ENCODE peak calls at places on chromosomes 2 and 18, in seven cellular contexts. One of them, this sample, is unnamed.

GRCh38 chr18:61541673-61542072 is 208.4 kb downstream of the CDH20 start:
- DNase-seq in HCT116: no peak
- DNase-seq in PC-3: no peak
- DNase-seq in MM.1S: no peak
- DNase-seq in SK-N-SH: no peak
- DNase-seq in hepatocyte: no peak
- DNase-seq in neural progenitor cell: no peak
- DNase-seq in this sample: no peak

GRCh38 chr18:23658296-23658695 is 4.4 kb downstream of the ANKRD29 start:
- DNase-seq in SK-N-SH: no peak
- DNase-seq in neural progenitor cell: no peak
- DNase-seq in HCT116: no peak
- DNase-seq in hepatocyte: no peak
- DNase-seq in PC-3: peak; percentile 27
- DNase-seq in MM.1S: no peak
- DNase-seq in this sample: no peak

GRCh38 chr2:38146302-38146916 is 70.5 kb upstream of the CYP1B1 start:
- DNase-seq in PC-3: peak; percentile 75
- DNase-seq in MM.1S: no peak
- DNase-seq in neural progenitor cell: no peak
- DNase-seq in HCT116: peak; percentile 37
- DNase-seq in SK-N-SH: no peak
- DNase-seq in hepatocyte: peak; percentile 55
- DNase-seq in this sample: no peak

GRCh38 chr2:80326214-80326613 is 21.7 kb upstream of the LRRTM1 start:
- DNase-seq in SK-N-SH: peak; percentile 45
- DNase-seq in MM.1S: peak; percentile 52
- DNase-seq in PC-3: peak; percentile 8
- DNase-seq in HCT116: no peak
- DNase-seq in hepatocyte: peak; percentile 44
- DNase-seq in neural progenitor cell: peak; percentile 46
- DNase-seq in this sample: peak; percentile 40

GRCh38 chr2:130764821-130765115 is 9.4 kb downstream of the AMER3 start:
- DNase-seq in hepatocyte: no peak
- DNase-seq in SK-N-SH: no peak
- DNase-seq in HCT116: no peak
- DNase-seq in MM.1S: no peak
- DNase-seq in neural progenitor cell: no peak
- DNase-seq in PC-3: no peak
- DNase-seq in this sample: no peak

GRCh38 chr2:71686781-71687180 is 233.4 kb downstream of the DYSF start:
- DNase-seq in HCT116: no peak
- DNase-seq in MM.1S: no peak
- DNase-seq in neural progenitor cell: no peak
- DNase-seq in SK-N-SH: no peak
- DNase-seq in hepatocyte: no peak
- DNase-seq in PC-3: no peak
- DNase-seq in this sample: no peak

GRCh38 chr2:12059616-12060441 is 313.4 kb downstream of the LPIN1 start:
- DNase-seq in hepatocyte: no peak
- DNase-seq in MM.1S: no peak
- DNase-seq in neural progenitor cell: no peak
- DNase-seq in HCT116: no peak
- DNase-seq in PC-3: peak; percentile 52
- DNase-seq in SK-N-SH: no peak
- DNase-seq in this sample: no peak

GRCh38 chr2:111534816-111535803 is 348.9 kb downstream of the ANAPC1 start:
- DNase-seq in hepatocyte: peak; percentile 67
- DNase-seq in PC-3: peak; percentile 56
- DNase-seq in HCT116: no peak
- DNase-seq in SK-N-SH: no peak
- DNase-seq in MM.1S: peak; percentile 71
- DNase-seq in neural progenitor cell: peak; percentile 46
- DNase-seq in this sample: no peak

GRCh38 chr2:54677476-54678265 is 45.8 kb upstream of the EML6 start:
- DNase-seq in HCT116: no peak
- DNase-seq in neural progenitor cell: no peak
- DNase-seq in hepatocyte: no peak
- DNase-seq in MM.1S: peak; percentile 33
- DNase-seq in SK-N-SH: no peak
- DNase-seq in PC-3: no peak
- DNase-seq in this sample: no peak

GRCh38 chr2:240856151-240856980 is 12.3 kb upstream of the AGXT start:
- DNase-seq in hepatocyte: no peak
- DNase-seq in PC-3: no peak
- DNase-seq in MM.1S: no peak
- DNase-seq in neural progenitor cell: peak; percentile 46
- DNase-seq in HCT116: peak; percentile 10
- DNase-seq in SK-N-SH: no peak
- DNase-seq in this sample: peak; percentile 33

GRCh38 chr2:4992226-4992625 is 700.0 kb upstream of the SOX11 start:
- DNase-seq in neural progenitor cell: peak; percentile 16
- DNase-seq in MM.1S: no peak
- DNase-seq in HCT116: no peak
- DNase-seq in hepatocyte: no peak
- DNase-seq in SK-N-SH: peak; percentile 41
- DNase-seq in PC-3: peak; percentile 35
- DNase-seq in this sample: no peak

GRCh38 chr18:35174093-35174731 is 66.6 kb upstream of the ZNF397 start:
- DNase-seq in SK-N-SH: no peak
- DNase-seq in HCT116: no peak
- DNase-seq in PC-3: no peak
- DNase-seq in neural progenitor cell: no peak
- DNase-seq in hepatocyte: no peak
- DNase-seq in MM.1S: peak; percentile 66
- DNase-seq in this sample: peak; percentile 83

GRCh38 chr18:28078849-28079248 is 98.1 kb downstream of the CDH2 start:
- DNase-seq in MM.1S: no peak
- DNase-seq in hepatocyte: no peak
- DNase-seq in SK-N-SH: no peak
- DNase-seq in PC-3: no peak
- DNase-seq in neural progenitor cell: no peak
- DNase-seq in HCT116: no peak
- DNase-seq in this sample: no peak

GRCh38 chr18:22175326-22175725 is 5.9 kb downstream of the GATA6 start:
- DNase-seq in SK-N-SH: no peak
- DNase-seq in HCT116: no peak
- DNase-seq in neural progenitor cell: no peak
- DNase-seq in PC-3: no peak
- DNase-seq in hepatocyte: no peak
- DNase-seq in MM.1S: no peak
- DNase-seq in this sample: no peak

GRCh38 chr2:84830095-84830494 is 50.8 kb downstream of the TRABD2A start:
- DNase-seq in SK-N-SH: no peak
- DNase-seq in MM.1S: no peak
- DNase-seq in neural progenitor cell: no peak
- DNase-seq in HCT116: no peak
- DNase-seq in hepatocyte: no peak
- DNase-seq in PC-3: no peak
- DNase-seq in this sample: no peak

GRCh38 chr2:102841107-102841840 is 79.4 kb downstream of the TMEM182 start:
- DNase-seq in PC-3: peak; percentile 74
- DNase-seq in SK-N-SH: peak; percentile 55
- DNase-seq in MM.1S: peak; percentile 53
- DNase-seq in neural progenitor cell: peak; percentile 87
- DNase-seq in HCT116: peak; percentile 7
- DNase-seq in hepatocyte: peak; percentile 79
- DNase-seq in this sample: peak; percentile 24

GRCh38 chr2:3956344-3956743 is 253.0 kb downstream of the DCDC2C start:
- DNase-seq in hepatocyte: no peak
- DNase-seq in neural progenitor cell: no peak
- DNase-seq in HCT116: no peak
- DNase-seq in PC-3: no peak
- DNase-seq in MM.1S: no peak
- DNase-seq in SK-N-SH: peak; percentile 59
- DNase-seq in this sample: no peak

GRCh38 chr2:13201924-13202323 is 485.2 kb downstream of the TRIB2 start:
- DNase-seq in neural progenitor cell: no peak
- DNase-seq in hepatocyte: no peak
- DNase-seq in HCT116: no peak
- DNase-seq in PC-3: peak; percentile 29
- DNase-seq in SK-N-SH: no peak
- DNase-seq in MM.1S: peak; percentile 9
- DNase-seq in this sample: no peak

GRCh38 chr2:75027886-75028285 is 69.4 kb downstream of the POLE4 start:
- DNase-seq in SK-N-SH: no peak
- DNase-seq in HCT116: no peak
- DNase-seq in neural progenitor cell: no peak
- DNase-seq in hepatocyte: no peak
- DNase-seq in PC-3: no peak
- DNase-seq in MM.1S: no peak
- DNase-seq in this sample: no peak

GRCh38 chr2:206422493-206422892 is 20.8 kb upstream of the ADAM23 start:
- DNase-seq in neural progenitor cell: no peak
- DNase-seq in SK-N-SH: no peak
- DNase-seq in hepatocyte: peak; percentile 27
- DNase-seq in HCT116: no peak
- DNase-seq in PC-3: no peak
- DNase-seq in MM.1S: no peak
- DNase-seq in this sample: no peak

GRCh38 chr2:37919631-37920032 is 5.5 kb upstream of the RMDN2 start:
- DNase-seq in PC-3: no peak
- DNase-seq in SK-N-SH: peak; percentile 49
- DNase-seq in HCT116: no peak
- DNase-seq in MM.1S: no peak
- DNase-seq in hepatocyte: peak; percentile 22
- DNase-seq in neural progenitor cell: no peak
- DNase-seq in this sample: no peak

GRCh38 chr18:67380867-67381266 is 135.7 kb downstream of the DSEL start:
- DNase-seq in neural progenitor cell: no peak
- DNase-seq in MM.1S: no peak
- DNase-seq in PC-3: no peak
- DNase-seq in SK-N-SH: no peak
- DNase-seq in hepatocyte: no peak
- DNase-seq in HCT116: no peak
- DNase-seq in this sample: no peak

GRCh38 chr2:237287874-237288273 is 126.1 kb downstream of the COL6A3 start:
- DNase-seq in SK-N-SH: no peak
- DNase-seq in neural progenitor cell: no peak
- DNase-seq in PC-3: no peak
- DNase-seq in HCT116: no peak
- DNase-seq in MM.1S: no peak
- DNase-seq in hepatocyte: no peak
- DNase-seq in this sample: no peak

GRCh38 chr2:15842771-15843666 is 97.3 kb upstream of the MYCN start:
- DNase-seq in HCT116: no peak
- DNase-seq in hepatocyte: no peak
- DNase-seq in neural progenitor cell: no peak
- DNase-seq in PC-3: no peak
- DNase-seq in SK-N-SH: peak; percentile 96
- DNase-seq in MM.1S: no peak
- DNase-seq in this sample: no peak

GRCh38 chr2:15844099-15844801 is 96.1 kb upstream of the MYCN start:
- DNase-seq in SK-N-SH: peak; percentile 59
- DNase-seq in HCT116: no peak
- DNase-seq in PC-3: no peak
- DNase-seq in neural progenitor cell: no peak
- DNase-seq in hepatocyte: no peak
- DNase-seq in MM.1S: no peak
- DNase-seq in this sample: no peak

GRCh38 chr2:15845294-15845693 is 95.1 kb upstream of the MYCN start:
- DNase-seq in HCT116: no peak
- DNase-seq in PC-3: no peak
- DNase-seq in SK-N-SH: no peak
- DNase-seq in MM.1S: no peak
- DNase-seq in neural progenitor cell: no peak
- DNase-seq in hepatocyte: no peak
- DNase-seq in this sample: no peak

GRCh38 chr2:15845737-15846405 is 94.5 kb upstream of the MYCN start:
- DNase-seq in MM.1S: no peak
- DNase-seq in SK-N-SH: no peak
- DNase-seq in hepatocyte: no peak
- DNase-seq in HCT116: no peak
- DNase-seq in PC-3: no peak
- DNase-seq in neural progenitor cell: no peak
- DNase-seq in this sample: no peak

GRCh38 chr2:15846626-15847025 is 93.7 kb upstream of the MYCN start:
- DNase-seq in SK-N-SH: no peak
- DNase-seq in hepatocyte: no peak
- DNase-seq in MM.1S: no peak
- DNase-seq in HCT116: no peak
- DNase-seq in neural progenitor cell: no peak
- DNase-seq in PC-3: no peak
- DNase-seq in this sample: no peak
- H3K9me3 ChIP-seq in SK-N-SH: peaks cover 4% of the 10 kb centered on the region
- H3K9me3 ChIP-seq in hepatocyte: no peaks in the 10 kb centered on the region
- H3K9me3 ChIP-seq in MM.1S: no peaks in the 10 kb centered on the region
- H3K9me3 ChIP-seq in HCT116: no peaks in the 10 kb centered on the region
- H3K9me3 ChIP-seq in neural progenitor cell: no peaks in the 10 kb centered on the region
- H3K9me3 ChIP-seq in PC-3: no peaks in the 10 kb centered on the region
- H3K9me3 ChIP-seq in this sample: no peaks in the 10 kb centered on the region

GRCh38 chr2:62197609-62198236 is 1.8 kb downstream of the B3GNT2 start:
- DNase-seq in SK-N-SH: peak; percentile 68
- DNase-seq in hepatocyte: peak; percentile 43
- DNase-seq in HCT116: no peak
- DNase-seq in neural progenitor cell: peak; percentile 92
- DNase-seq in MM.1S: peak; percentile 21
- DNase-seq in PC-3: peak; percentile 52
- DNase-seq in this sample: peak; percentile 49
- TF ChIP-seq CTCF in SK-N-SH: no peak
- TF ChIP-seq CTCF in hepatocyte: no peak
- TF ChIP-seq CTCF in HCT116: peak; percentile 2
- TF ChIP-seq CTCF in neural progenitor cell: no peak
- TF ChIP-seq CTCF in MM.1S: no peak
- TF ChIP-seq CTCF in PC-3: no peak
- TF ChIP-seq CTCF in this sample: peak; percentile 54

GRCh38 chr2:58973831-58974281 is 732.7 kb upstream of the FANCL start:
- DNase-seq in neural progenitor cell: peak; percentile 35
- DNase-seq in PC-3: no peak
- DNase-seq in MM.1S: no peak
- DNase-seq in HCT116: no peak
- DNase-seq in SK-N-SH: peak; percentile 9
- DNase-seq in hepatocyte: peak; percentile 20
- DNase-seq in this sample: no peak
- TF ChIP-seq EZH2phosphoT487 in neural progenitor cell: no peak
- TF ChIP-seq EZH2phosphoT487 in PC-3: no peak
- TF ChIP-seq EZH2phosphoT487 in MM.1S: no peak
- TF ChIP-seq EZH2phosphoT487 in HCT116: no peak
- TF ChIP-seq EZH2phosphoT487 in SK-N-SH: no peak
- TF ChIP-seq EZH2phosphoT487 in hepatocyte: no peak
- TF ChIP-seq EZH2phosphoT487 in this sample: no peak

GRCh38 chr2:171747371-171747770 is 60.1 kb downstream of the DYNC1I2 start:
- DNase-seq in hepatocyte: no peak
- DNase-seq in MM.1S: no peak
- DNase-seq in HCT116: no peak
- DNase-seq in SK-N-SH: no peak
- DNase-seq in PC-3: no peak
- DNase-seq in neural progenitor cell: no peak
- DNase-seq in this sample: no peak

GRCh38 chr2:171745141-171745540 is 57.9 kb downstream of the DYNC1I2 start:
- DNase-seq in HCT116: no peak
- DNase-seq in neural progenitor cell: no peak
- DNase-seq in hepatocyte: no peak
- DNase-seq in PC-3: no peak
- DNase-seq in MM.1S: no peak
- DNase-seq in SK-N-SH: no peak
- DNase-seq in this sample: no peak

GRCh38 chr2:171741189-171741588 is 53.9 kb downstream of the DYNC1I2 start:
- DNase-seq in MM.1S: peak; percentile 35
- DNase-seq in HCT116: no peak
- DNase-seq in neural progenitor cell: no peak
- DNase-seq in SK-N-SH: no peak
- DNase-seq in PC-3: peak; percentile 16
- DNase-seq in hepatocyte: no peak
- DNase-seq in this sample: peak; percentile 24

GRCh38 chr2:171745806-171746205 is 58.5 kb downstream of the DYNC1I2 start:
- DNase-seq in hepatocyte: no peak
- DNase-seq in MM.1S: no peak
- DNase-seq in HCT116: no peak
- DNase-seq in SK-N-SH: no peak
- DNase-seq in PC-3: no peak
- DNase-seq in neural progenitor cell: no peak
- DNase-seq in this sample: no peak
- H3K9me3 ChIP-seq in hepatocyte: no peaks in the 10 kb centered on the region
- H3K9me3 ChIP-seq in MM.1S: no peaks in the 10 kb centered on the region
- H3K9me3 ChIP-seq in HCT116: no peaks in the 10 kb centered on the region
- H3K9me3 ChIP-seq in SK-N-SH: no peaks in the 10 kb centered on the region
- H3K9me3 ChIP-seq in PC-3: no peaks in the 10 kb centered on the region
- H3K9me3 ChIP-seq in neural progenitor cell: no peaks in the 10 kb centered on the region
- H3K9me3 ChIP-seq in this sample: no peaks in the 10 kb centered on the region

This sample was measured in OCI-LY7.